ENCODE peak calls at places on chromosome 6, in seven cellular contexts. X, K, S, C, M, L and J are unnamed samples.

GRCh38 chr6:49841424-49841823 is 24.9 kb downstream of the CRISP1 start:
- DNase-seq in X (no peak), L (no peak), S (no peak), K (no peak), C (no peak), M (no peak), J (no peak)

GRCh38 chr6:56226946-56227879 is 20.2 kb downstream of the COL21A1 start:
- DNase-seq in M (no peak), S (no peak), K (no peak), X (no peak), L (no peak), C (no peak), J (no peak)

GRCh38 chr6:113351183-113351834 is 505.8 kb upstream of the MARCKS start:
- DNase-seq in S (no peak), C (no peak), X (no peak), K (no peak), L (no peak), M (no peak), J (no peak)

GRCh38 chr6:6856538-6857523 is 250.9 kb upstream of the RREB1 start:
- DNase-seq in L (peak; percentile 85), M (no peak), X (peak; percentile 9), K (peak; percentile 65), S (peak; percentile 35), C (peak; percentile 34), J (peak; percentile 72)

GRCh38 chr6:118589186-118589585 is 41.1 kb downstream of the PLN start:
- DNase-seq in M (no peak), K (no peak), C (peak; percentile 7), L (no peak), X (no peak), S (no peak), J (no peak)

GRCh38 chr6:32190946-32191677 is 1.1 kb upstream of the PBX2 start:
- DNase-seq in L (no peak), M (no peak), K (no peak), C (no peak), X (no peak), S (no peak), J (no peak)

GRCh38 chr6:73857341-73857890 is 161.4 kb downstream of the CD109 start:
- DNase-seq in M (no peak), X (no peak), C (no peak), L (no peak), S (no peak), K (no peak), J (no peak)

GRCh38 chr6:33869826-33870423 is 66.1 kb upstream of the MLN start:
- DNase-seq in C (no peak), M (no peak), X (no peak), S (no peak), L (peak; percentile 49), K (no peak), J (no peak)

GRCh38 chr6:64996301-64996700 is 710.7 kb downstream of the EYS start:
- DNase-seq in C (no peak), L (no peak), M (no peak), K (no peak), S (no peak), X (no peak), J (no peak)

GRCh38 chr6:132298344-132298949 is 102.8 kb downstream of the MOXD1 start:
- DNase-seq in S (peak; percentile 64), M (no peak), X (peak; percentile 8), C (peak; percentile 23), L (no peak), K (no peak), J (no peak)

GRCh38 chr6:139395371-139395770 is 20.9 kb upstream of the CITED2 start:
- DNase-seq in X (no peak), S (no peak), L (no peak), K (no peak), M (no peak), C (no peak), J (no peak)